ENCODE peak calls at places on chromosomes 16 and 17, in six cellular contexts. One of them, this sample, is unnamed.

GRCh38 chr17:32529604-32530003 is 42.8 kb downstream of the CDK5R1 start:
- DNase-seq in stomach: no peak
- DNase-seq in substantia nigra: peak
- DNase-seq in CD4-positive, CD25-positive, alpha-beta regulatory T cell: no peak
- DNase-seq in left lung: no peak
- DNase-seq in heart right ventricle: no peak
- DNase-seq in this sample: no peak

GRCh38 chr16:47037396-47037745 is 63.9 kb upstream of the DNAJA2 start:
- DNase-seq in stomach: peak
- DNase-seq in substantia nigra: peak
- DNase-seq in CD4-positive, CD25-positive, alpha-beta regulatory T cell: peak
- DNase-seq in left lung: no peak
- DNase-seq in heart right ventricle: peak
- DNase-seq in this sample: no peak

GRCh38 chr16:24309222-24309905 is 53.2 kb downstream of the CACNG3 start:
- DNase-seq in stomach: peak
- DNase-seq in substantia nigra: no peak
- DNase-seq in CD4-positive, CD25-positive, alpha-beta regulatory T cell: no peak
- DNase-seq in left lung: no peak
- DNase-seq in heart right ventricle: no peak
- DNase-seq in this sample: peak

GRCh38 chr16:30139895-30140481 is 17.0 kb upstream of the MAPK3 start:
- DNase-seq in stomach: no peak
- DNase-seq in substantia nigra: no peak
- DNase-seq in CD4-positive, CD25-positive, alpha-beta regulatory T cell: no peak
- DNase-seq in left lung: no peak
- DNase-seq in heart right ventricle: no peak
- DNase-seq in this sample: no peak

GRCh38 chr17:3978421-3979275 is 14.4 kb upstream of the ATP2A3 start:
- DNase-seq in stomach: peak
- DNase-seq in substantia nigra: no peak
- DNase-seq in CD4-positive, CD25-positive, alpha-beta regulatory T cell: no peak
- DNase-seq in left lung: no peak
- DNase-seq in heart right ventricle: no peak
- DNase-seq in this sample: peak

GRCh38 chr17:57649731-57650484 is 95.2 kb downstream of the CCDC182 start:
- DNase-seq in stomach: no peak
- DNase-seq in substantia nigra: no peak
- DNase-seq in CD4-positive, CD25-positive, alpha-beta regulatory T cell: no peak
- DNase-seq in left lung: no peak
- DNase-seq in heart right ventricle: no peak
- DNase-seq in this sample: no peak

GRCh38 chr17:48871551-48872351 is 20.8 kb upstream of the ATP5MC1 start:
- DNase-seq in stomach: peak
- DNase-seq in substantia nigra: no peak
- DNase-seq in CD4-positive, CD25-positive, alpha-beta regulatory T cell: no peak
- DNase-seq in left lung: no peak
- DNase-seq in heart right ventricle: peak
- DNase-seq in this sample: peak

GRCh38 chr16:49652441-49653175 is 203.3 kb downstream of the ZNF423 start:
- DNase-seq in stomach: no peak
- DNase-seq in substantia nigra: no peak
- DNase-seq in CD4-positive, CD25-positive, alpha-beta regulatory T cell: no peak
- DNase-seq in left lung: peak
- DNase-seq in heart right ventricle: peak
- DNase-seq in this sample: no peak

GRCh38 chr16:20348365-20349185 is 3.9 kb downstream of the UMOD start:
- DNase-seq in stomach: peak
- DNase-seq in substantia nigra: no peak
- DNase-seq in CD4-positive, CD25-positive, alpha-beta regulatory T cell: no peak
- DNase-seq in left lung: no peak
- DNase-seq in heart right ventricle: no peak
- DNase-seq in this sample: peak

GRCh38 chr16:5971924-5972323 is 874.3 kb upstream of the EEF2KMT start:
- DNase-seq in stomach: no peak
- DNase-seq in substantia nigra: no peak
- DNase-seq in CD4-positive, CD25-positive, alpha-beta regulatory T cell: no peak
- DNase-seq in left lung: no peak
- DNase-seq in heart right ventricle: no peak
- DNase-seq in this sample: no peak

GRCh38 chr16:12500771-12501170 is 302.9 kb downstream of the CPPED1 start:
- DNase-seq in stomach: peak
- DNase-seq in substantia nigra: no peak
- DNase-seq in CD4-positive, CD25-positive, alpha-beta regulatory T cell: peak
- DNase-seq in left lung: peak
- DNase-seq in heart right ventricle: peak
- DNase-seq in this sample: no peak

GRCh38 chr16:57540387-57540786 is 2.1 kb upstream of the ADGRG5 start:
- DNase-seq in stomach: peak
- DNase-seq in substantia nigra: no peak
- DNase-seq in CD4-positive, CD25-positive, alpha-beta regulatory T cell: no peak
- DNase-seq in left lung: no peak
- DNase-seq in heart right ventricle: no peak
- DNase-seq in this sample: no peak

GRCh38 chr17:44924107-44924544 is 8.8 kb upstream of the GFAP start:
- DNase-seq in stomach: no peak
- DNase-seq in substantia nigra: no peak
- DNase-seq in CD4-positive, CD25-positive, alpha-beta regulatory T cell: no peak
- DNase-seq in left lung: peak
- DNase-seq in heart right ventricle: no peak
- DNase-seq in this sample: no peak

GRCh38 chr16:82782715-82783251 is 156.0 kb downstream of the CDH13 start:
- DNase-seq in stomach: no peak
- DNase-seq in substantia nigra: no peak
- DNase-seq in CD4-positive, CD25-positive, alpha-beta regulatory T cell: no peak
- DNase-seq in left lung: no peak
- DNase-seq in heart right ventricle: peak
- DNase-seq in this sample: no peak

GRCh38 chr17:81672504-81672903 is 6.0 kb downstream of the CCDC137 start:
- DNase-seq in stomach: no peak
- DNase-seq in substantia nigra: no peak
- DNase-seq in CD4-positive, CD25-positive, alpha-beta regulatory T cell: no peak
- DNase-seq in left lung: no peak
- DNase-seq in heart right ventricle: no peak
- DNase-seq in this sample: no peak

GRCh38 chr16:87351320-87351698 is 32.3 kb downstream of the FBXO31 start:
- DNase-seq in stomach: no peak
- DNase-seq in substantia nigra: peak
- DNase-seq in CD4-positive, CD25-positive, alpha-beta regulatory T cell: no peak
- DNase-seq in left lung: peak
- DNase-seq in heart right ventricle: peak
- DNase-seq in this sample: no peak
- H3K27ac ChIP-seq in stomach: no peak
- H3K27ac ChIP-seq in substantia nigra: peak
- H3K27ac ChIP-seq in CD4-positive, CD25-positive, alpha-beta regulatory T cell: no peak
- H3K27ac ChIP-seq in left lung: no peak
- H3K27ac ChIP-seq in heart right ventricle: no peak
- H3K27ac ChIP-seq in this sample: no peak

DNA sequence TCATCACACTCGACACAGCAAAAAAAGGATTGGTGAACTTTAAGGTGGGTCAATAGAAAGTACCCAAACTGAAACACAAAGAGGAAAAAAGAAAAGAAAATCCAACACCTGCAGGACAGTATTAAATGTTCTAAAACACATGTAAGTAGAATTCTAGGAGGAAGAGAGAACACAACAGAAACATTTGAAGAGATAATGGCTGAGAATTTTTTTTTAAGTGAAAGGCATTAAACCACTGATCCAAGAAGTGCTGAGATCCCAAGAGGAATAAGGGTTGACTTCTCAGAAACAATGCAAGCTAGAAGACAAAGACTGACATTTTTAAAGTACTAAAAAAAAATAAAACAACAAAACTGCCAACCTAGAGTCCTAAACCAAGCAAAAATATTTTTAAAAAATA is 31.6 kb downstream of the VPS53 start:
- DNase-seq in stomach: no peak
- DNase-seq in substantia nigra: no peak
- DNase-seq in CD4-positive, CD25-positive, alpha-beta regulatory T cell: no peak
- DNase-seq in left lung: no peak
- DNase-seq in heart right ventricle: no peak
- DNase-seq in this sample: no peak
- H3K27ac ChIP-seq in stomach: no peak
- H3K27ac ChIP-seq in substantia nigra: no peak
- H3K27ac ChIP-seq in CD4-positive, CD25-positive, alpha-beta regulatory T cell: no peak
- H3K27ac ChIP-seq in left lung: no peak
- H3K27ac ChIP-seq in heart right ventricle: no peak
- H3K27ac ChIP-seq in this sample: no peak

DNA sequence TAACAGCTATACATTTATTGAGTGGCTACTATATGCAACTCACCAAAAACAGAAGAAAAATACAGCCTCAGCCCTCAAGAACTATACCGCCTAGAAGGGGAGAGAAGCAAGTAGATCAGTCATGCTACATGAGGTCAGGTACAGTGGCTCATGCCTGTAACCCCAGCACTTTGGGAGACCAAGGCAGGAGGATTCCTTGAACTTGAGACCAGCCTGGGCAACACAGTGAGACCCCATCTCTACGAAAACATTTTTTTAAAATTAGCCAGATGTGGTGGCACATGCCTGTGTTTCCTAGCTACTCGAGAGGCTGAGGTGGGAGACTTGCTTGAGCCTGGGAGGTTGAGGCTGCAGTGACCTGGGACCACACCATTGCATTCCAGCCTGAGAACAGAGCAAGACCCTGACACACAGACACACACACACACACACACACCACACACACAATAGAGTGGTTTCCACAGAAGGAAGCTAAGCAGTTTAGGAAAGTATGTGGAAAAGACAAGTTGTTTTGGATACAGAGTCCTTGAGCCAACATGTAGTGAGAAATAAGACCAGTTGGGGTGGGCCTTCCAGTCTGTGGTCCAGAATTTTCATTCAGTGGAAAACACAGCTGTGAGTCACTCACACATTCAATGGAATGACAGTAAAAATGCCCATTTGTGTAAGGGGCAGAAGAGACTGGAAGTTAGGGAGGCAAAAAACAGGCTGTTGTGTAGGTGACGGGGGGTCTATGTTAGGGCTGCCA is 10.8 kb upstream of the SNTB2 start:
- DNase-seq in stomach: no peak
- DNase-seq in substantia nigra: no peak
- DNase-seq in CD4-positive, CD25-positive, alpha-beta regulatory T cell: no peak
- DNase-seq in left lung: no peak
- DNase-seq in heart right ventricle: no peak
- DNase-seq in this sample: no peak
- H3K27ac ChIP-seq in stomach: no peak
- H3K27ac ChIP-seq in substantia nigra: no peak
- H3K27ac ChIP-seq in CD4-positive, CD25-positive, alpha-beta regulatory T cell: no peak
- H3K27ac ChIP-seq in left lung: no peak
- H3K27ac ChIP-seq in heart right ventricle: no peak
- H3K27ac ChIP-seq in this sample: no peak

DNA sequence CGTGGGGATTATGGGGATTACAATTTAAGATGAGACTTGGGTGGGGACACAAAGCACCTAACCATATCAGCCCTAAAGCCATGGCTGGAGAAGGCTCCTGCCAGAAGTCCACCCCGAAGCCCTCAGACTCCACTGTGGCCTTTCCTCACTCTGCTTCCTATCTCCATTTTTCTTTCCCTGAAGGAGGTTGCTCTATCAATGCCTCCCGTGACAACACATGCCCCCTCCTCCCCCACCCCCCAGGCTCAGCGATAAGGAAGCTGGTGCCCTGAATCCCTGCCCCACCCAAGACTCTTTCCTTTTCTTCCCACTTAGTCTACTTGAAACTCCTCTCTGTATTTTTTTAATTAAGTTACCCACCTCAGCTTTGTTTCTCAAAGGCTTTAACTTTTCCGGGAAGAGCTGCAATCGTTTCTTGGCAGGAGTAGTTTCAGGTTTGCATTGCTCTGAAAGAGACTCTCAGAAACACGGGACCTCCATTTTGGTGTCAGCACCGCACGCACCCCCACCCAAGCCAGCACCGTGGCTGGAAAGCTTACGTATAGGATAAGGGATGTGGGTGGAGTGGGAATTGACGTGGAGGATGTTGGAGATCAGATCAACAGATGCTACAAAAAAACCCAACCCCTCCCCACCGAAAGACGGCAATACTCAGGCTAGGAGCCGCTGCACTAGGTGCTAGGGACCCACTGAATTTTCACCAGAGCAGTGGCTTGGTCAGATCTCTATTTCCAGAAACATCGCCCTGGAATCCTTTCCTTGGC is 15.2 kb upstream of the CA4 start:
- DNase-seq in stomach: peak
- DNase-seq in substantia nigra: peak
- DNase-seq in CD4-positive, CD25-positive, alpha-beta regulatory T cell: peak
- DNase-seq in left lung: no peak
- DNase-seq in heart right ventricle: no peak
- DNase-seq in this sample: peak
- H3K27ac ChIP-seq in stomach: peak
- H3K27ac ChIP-seq in substantia nigra: peak
- H3K27ac ChIP-seq in CD4-positive, CD25-positive, alpha-beta regulatory T cell: no peak
- H3K27ac ChIP-seq in left lung: peak
- H3K27ac ChIP-seq in heart right ventricle: peak
- H3K27ac ChIP-seq in this sample: no peak

GRCh38 chr17:46769531-46770438 is 48.7 kb downstream of the WNT3 start:
- DNase-seq in stomach: peak
- DNase-seq in substantia nigra: no peak
- DNase-seq in CD4-positive, CD25-positive, alpha-beta regulatory T cell: peak
- DNase-seq in left lung: peak
- DNase-seq in heart right ventricle: no peak
- DNase-seq in this sample: peak
- H3K27ac ChIP-seq in stomach: no peak
- H3K27ac ChIP-seq in substantia nigra: no peak
- H3K27ac ChIP-seq in CD4-positive, CD25-positive, alpha-beta regulatory T cell: no peak
- H3K27ac ChIP-seq in left lung: no peak
- H3K27ac ChIP-seq in heart right ventricle: no peak
- H3K27ac ChIP-seq in this sample: no peak

GRCh38 chr16:78689031-78689430 is 589.6 kb downstream of the WWOX start:
- DNase-seq in stomach: no peak
- DNase-seq in substantia nigra: peak
- DNase-seq in CD4-positive, CD25-positive, alpha-beta regulatory T cell: no peak
- DNase-seq in left lung: no peak
- DNase-seq in heart right ventricle: no peak
- DNase-seq in this sample: no peak

GRCh38 chr16:78684655-78685400 is 585.4 kb downstream of the WWOX start:
- DNase-seq in stomach: no peak
- DNase-seq in substantia nigra: no peak
- DNase-seq in CD4-positive, CD25-positive, alpha-beta regulatory T cell: no peak
- DNase-seq in left lung: no peak
- DNase-seq in heart right ventricle: no peak
- DNase-seq in this sample: no peak

GRCh38 chr16:78686601-78687000 is 587.1 kb downstream of the WWOX start:
- DNase-seq in stomach: no peak
- DNase-seq in substantia nigra: no peak
- DNase-seq in CD4-positive, CD25-positive, alpha-beta regulatory T cell: no peak
- DNase-seq in left lung: no peak
- DNase-seq in heart right ventricle: no peak
- DNase-seq in this sample: no peak

GRCh38 chr16:78689536-78689935 is 590.1 kb downstream of the WWOX start:
- DNase-seq in stomach: no peak
- DNase-seq in substantia nigra: no peak
- DNase-seq in CD4-positive, CD25-positive, alpha-beta regulatory T cell: no peak
- DNase-seq in left lung: no peak
- DNase-seq in heart right ventricle: no peak
- DNase-seq in this sample: no peak

GRCh38 chr16:78684040-78684611 is 584.7 kb downstream of the WWOX start:
- DNase-seq in stomach: peak
- DNase-seq in substantia nigra: no peak
- DNase-seq in CD4-positive, CD25-positive, alpha-beta regulatory T cell: no peak
- DNase-seq in left lung: no peak
- DNase-seq in heart right ventricle: peak
- DNase-seq in this sample: no peak
- H3K27ac ChIP-seq in stomach: peak
- H3K27ac ChIP-seq in substantia nigra: no peak
- H3K27ac ChIP-seq in CD4-positive, CD25-positive, alpha-beta regulatory T cell: no peak
- H3K27ac ChIP-seq in left lung: peak
- H3K27ac ChIP-seq in heart right ventricle: peak
- H3K27ac ChIP-seq in this sample: no peak

GRCh38 chr16:80122155-80122554 is 418.6 kb upstream of the DYNLRB2 start:
- DNase-seq in stomach: no peak
- DNase-seq in substantia nigra: no peak
- DNase-seq in CD4-positive, CD25-positive, alpha-beta regulatory T cell: no peak
- DNase-seq in left lung: no peak
- DNase-seq in heart right ventricle: peak
- DNase-seq in this sample: no peak
- H3K27ac ChIP-seq in stomach: no peak
- H3K27ac ChIP-seq in substantia nigra: no peak
- H3K27ac ChIP-seq in CD4-positive, CD25-positive, alpha-beta regulatory T cell: no peak
- H3K27ac ChIP-seq in left lung: no peak
- H3K27ac ChIP-seq in heart right ventricle: no peak
- H3K27ac ChIP-seq in this sample: no peak

This sample was measured in pancreas.